ENCODE peak calls at places on chromosome 9, in eight cellular contexts. One of them, this sample, is unnamed.

GRCh38 chr9:34628656-34629491 is at the start of gene ARID3C:
- DNase-seq in naive thymus-derived CD4-positive, alpha-beta T cell: peak; percentile 29
- DNase-seq in lower leg skin: no peak
- DNase-seq in AG04450: no peak
- DNase-seq in T1000: no peak
- DNase-seq in Calu3: no peak
- DNase-seq in stimulated activated CD4-positive, alpha-beta T cell treated with anti-CD3 and anti-CD28 coated beads, TNF-alpha, amount 100 ng/mL, for 1 hour: peak; percentile 41
- DNase-seq in SK-N-DZ: no peak
- DNase-seq in this sample: no peak

GRCh38 chr9:95032580-95033298 is 284.8 kb downstream of the FANCC start:
- DNase-seq in naive thymus-derived CD4-positive, alpha-beta T cell: no peak
- DNase-seq in SK-N-DZ: no peak
- DNase-seq in stimulated activated CD4-positive, alpha-beta T cell treated with anti-CD3 and anti-CD28 coated beads, TNF-alpha, amount 100 ng/mL, for 1 hour: no peak
- DNase-seq in lower leg skin: no peak
- DNase-seq in AG04450: no peak
- DNase-seq in Calu3: no peak
- DNase-seq in T1000: no peak
- DNase-seq in this sample: no peak

GRCh38 chr9:137138701-137139467 is at the start of gene GRIN1:
- DNase-seq in AG04450: no peak
- DNase-seq in stimulated activated CD4-positive, alpha-beta T cell treated with anti-CD3 and anti-CD28 coated beads, TNF-alpha, amount 100 ng/mL, for 1 hour: no peak
- DNase-seq in lower leg skin: no peak
- DNase-seq in naive thymus-derived CD4-positive, alpha-beta T cell: no peak
- DNase-seq in SK-N-DZ: no peak
- DNase-seq in Calu3: no peak
- DNase-seq in T1000: no peak
- DNase-seq in this sample: no peak

GRCh38 chr9:115373000-115373709 is 255.2 kb upstream of the TNC start:
- DNase-seq in T1000: peak; percentile 53
- DNase-seq in Calu3: peak; percentile 72
- DNase-seq in lower leg skin: no peak
- DNase-seq in SK-N-DZ: no peak
- DNase-seq in stimulated activated CD4-positive, alpha-beta T cell treated with anti-CD3 and anti-CD28 coated beads, TNF-alpha, amount 100 ng/mL, for 1 hour: no peak
- DNase-seq in AG04450: peak; percentile 85
- DNase-seq in naive thymus-derived CD4-positive, alpha-beta T cell: no peak
- DNase-seq in this sample: peak; percentile 97

GRCh38 chr9:106072421-106072820 is 378.1 kb downstream of the TMEM38B start:
- DNase-seq in AG04450: no peak
- DNase-seq in T1000: no peak
- DNase-seq in SK-N-DZ: no peak
- DNase-seq in Calu3: no peak
- DNase-seq in naive thymus-derived CD4-positive, alpha-beta T cell: no peak
- DNase-seq in stimulated activated CD4-positive, alpha-beta T cell treated with anti-CD3 and anti-CD28 coated beads, TNF-alpha, amount 100 ng/mL, for 1 hour: no peak
- DNase-seq in lower leg skin: no peak
- DNase-seq in this sample: no peak

GRCh38 chr9:134014946-134015345 is 10.3 kb upstream of the BRD3OS start:
- DNase-seq in T1000: no peak
- DNase-seq in Calu3: no peak
- DNase-seq in stimulated activated CD4-positive, alpha-beta T cell treated with anti-CD3 and anti-CD28 coated beads, TNF-alpha, amount 100 ng/mL, for 1 hour: no peak
- DNase-seq in SK-N-DZ: no peak
- DNase-seq in AG04450: no peak
- DNase-seq in naive thymus-derived CD4-positive, alpha-beta T cell: no peak
- DNase-seq in lower leg skin: no peak
- DNase-seq in this sample: no peak

GRCh38 chr9:24509850-24510249 is 35.8 kb downstream of the IZUMO3 start:
- DNase-seq in stimulated activated CD4-positive, alpha-beta T cell treated with anti-CD3 and anti-CD28 coated beads, TNF-alpha, amount 100 ng/mL, for 1 hour: no peak
- DNase-seq in SK-N-DZ: no peak
- DNase-seq in T1000: no peak
- DNase-seq in lower leg skin: no peak
- DNase-seq in naive thymus-derived CD4-positive, alpha-beta T cell: no peak
- DNase-seq in AG04450: no peak
- DNase-seq in Calu3: no peak
- DNase-seq in this sample: no peak

GRCh38 chr9:91162311-91162710 is 199.4 kb downstream of the AUH start:
- DNase-seq in lower leg skin: no peak
- DNase-seq in Calu3: no peak
- DNase-seq in AG04450: no peak
- DNase-seq in naive thymus-derived CD4-positive, alpha-beta T cell: no peak
- DNase-seq in stimulated activated CD4-positive, alpha-beta T cell treated with anti-CD3 and anti-CD28 coated beads, TNF-alpha, amount 100 ng/mL, for 1 hour: no peak
- DNase-seq in T1000: no peak
- DNase-seq in SK-N-DZ: no peak
- DNase-seq in this sample: no peak

GRCh38 chr9:109013678-109014145 is 413 bp upstream of the CTNNAL1 start:
- DNase-seq in AG04450: no peak
- DNase-seq in Calu3: no peak
- DNase-seq in SK-N-DZ: peak; percentile 87
- DNase-seq in naive thymus-derived CD4-positive, alpha-beta T cell: no peak
- DNase-seq in stimulated activated CD4-positive, alpha-beta T cell treated with anti-CD3 and anti-CD28 coated beads, TNF-alpha, amount 100 ng/mL, for 1 hour: no peak
- DNase-seq in lower leg skin: no peak
- DNase-seq in T1000: no peak
- DNase-seq in this sample: no peak

GRCh38 chr9:33153001-33153400 is 14.1 kb downstream of the B4GALT1 start:
- DNase-seq in T1000: no peak
- DNase-seq in AG04450: no peak
- DNase-seq in naive thymus-derived CD4-positive, alpha-beta T cell: no peak
- DNase-seq in lower leg skin: no peak
- DNase-seq in stimulated activated CD4-positive, alpha-beta T cell treated with anti-CD3 and anti-CD28 coated beads, TNF-alpha, amount 100 ng/mL, for 1 hour: no peak
- DNase-seq in SK-N-DZ: no peak
- DNase-seq in Calu3: no peak
- DNase-seq in this sample: no peak

GRCh38 chr9:81076131-81076530 is 613.2 kb downstream of the TLE1 start:
- DNase-seq in T1000: no peak
- DNase-seq in lower leg skin: no peak
- DNase-seq in naive thymus-derived CD4-positive, alpha-beta T cell: no peak
- DNase-seq in stimulated activated CD4-positive, alpha-beta T cell treated with anti-CD3 and anti-CD28 coated beads, TNF-alpha, amount 100 ng/mL, for 1 hour: no peak
- DNase-seq in SK-N-DZ: no peak
- DNase-seq in Calu3: no peak
- DNase-seq in AG04450: no peak
- DNase-seq in this sample: no peak

GRCh38 chr9:35272989-35273388 is 111.2 kb downstream of the UNC13B start:
- DNase-seq in T1000: no peak
- DNase-seq in stimulated activated CD4-positive, alpha-beta T cell treated with anti-CD3 and anti-CD28 coated beads, TNF-alpha, amount 100 ng/mL, for 1 hour: no peak
- DNase-seq in lower leg skin: no peak
- DNase-seq in Calu3: no peak
- DNase-seq in SK-N-DZ: no peak
- DNase-seq in naive thymus-derived CD4-positive, alpha-beta T cell: no peak
- DNase-seq in AG04450: no peak
- DNase-seq in this sample: no peak

This sample was measured in non-pigmented ciliary epithelial cell.